ENCODE peak calls at places on chromosomes 2 and 18, in seven cellular contexts. C is H9, X is fibroblast of pulmonary artery, I is neural progenitor cell, S is upper lobe of right lung, K is RWPE2, J is tibial nerve. R is an unnamed sample.

GRCh38 chr2:13550832-13551231 is 834.1 kb downstream of the TRIB2 start:
- DNase-seq in X (no peak), C (no peak), S (no peak), J (no peak), K (no peak), I (no peak), R (no peak)

GRCh38 chr2:83584674-83585073 is 874.4 kb downstream of the SUCLG1 start:
- DNase-seq in X (no peak), K (no peak), J (no peak), I (peak), C (no peak), S (no peak), R (no peak)

GRCh38 chr18:36714476-36714875 is 114.3 kb downstream of the TPGS2 start:
- DNase-seq in S (no peak), K (no peak), C (no peak), I (no peak), J (no peak), X (no peak), R (no peak)

GRCh38 chr2:33340265-33340664 is 136.2 kb upstream of the RASGRP3 start:
- DNase-seq in C (no peak), J (peak), I (no peak), X (peak), S (peak), K (no peak), R (no peak)

GRCh38 chr18:69567813-69568488 is 167.3 kb downstream of the DOK6 start:
- DNase-seq in K (no peak), J (no peak), S (no peak), I (peak), X (peak), C (no peak), R (no peak)

GRCh38 chr2:149370061-149370775 is 39.8 kb downstream of the LYPD6 start:
- DNase-seq in K (no peak), J (no peak), X (no peak), S (no peak), C (no peak), I (no peak), R (no peak)

GRCh38 chr18:48715651-48716354 is 177.0 kb downstream of the CTIF start:
- DNase-seq in X (no peak), I (no peak), C (no peak), K (no peak), S (peak), J (peak), R (no peak)

GRCh38 chr2:95049088-95049955 is 23.8 kb downstream of the MAL start:
- DNase-seq in C (no peak), S (peak), K (no peak), X (no peak), J (no peak), I (no peak), R (no peak)

GRCh38 chr2:136024185-136024584 is 38.8 kb upstream of the DARS1 start:
- DNase-seq in C (no peak), X (no peak), J (no peak), I (no peak), K (no peak), S (no peak), R (no peak)

GRCh38 chr18:63974991-63975390 is 5.1 kb downstream of the SERPINB8 start:
- DNase-seq in J (peak), C (no peak), I (peak), K (no peak), S (no peak), X (peak), R (peak)

GRCh38 chr2:47422560-47422959 is 19.6 kb downstream of the MSH2 start:
- DNase-seq in J (no peak), C (no peak), S (no peak), X (peak), I (no peak), K (no peak), R (no peak)

GRCh38 chr2:232632904-232633412 is 446 bp upstream of the EFHD1 start:
- DNase-seq in S (no peak), J (peak), I (peak), K (no peak), X (peak), C (no peak), R (no peak)

GRCh38 chr2:40242315-40242714 is 209.6 kb downstream of the SLC8A1 start:
- DNase-seq in C (no peak), X (no peak), I (peak), S (no peak), K (no peak), J (no peak), R (no peak)

GRCh38 chr18:57352271-57352701 is at the start of gene ST8SIA3:
- DNase-seq in S (no peak), X (no peak), J (no peak), K (no peak), C (no peak), I (peak), R (no peak)

GRCh38 chr2:32741575-32741974 is 113.7 kb downstream of the TTC27 start:
- DNase-seq in J (no peak), I (no peak), X (no peak), C (no peak), K (no peak), S (no peak), R (no peak)

GRCh38 chr2:189047469-189047868 is 73.3 kb downstream of the COL3A1 start:
- DNase-seq in I (no peak), J (no peak), S (no peak), K (no peak), X (no peak), C (no peak), R (no peak)

GRCh38 chr2:230230087-230230486 is 4.6 kb downstream of the SP140 start:
- DNase-seq in J (no peak), K (no peak), I (no peak), C (peak), X (peak), S (no peak), R (no peak)

GRCh38 chr2:44833123-44834069 is 108.1 kb upstream of the SIX3 start:
- DNase-seq in X (no peak), S (no peak), K (no peak), C (no peak), J (no peak), I (no peak), R (no peak)

GRCh38 chr2:219274392-219274921 is 4.7 kb upstream of the DNAJB2 start:
- DNase-seq in I (no peak), X (peak), S (peak), C (peak), J (no peak), K (no peak), R (no peak)

GRCh38 chr2:96637385-96638143 is 548 bp downstream of the KANSL3 start:
- DNase-seq in X (peak), K (peak), S (peak), J (peak), I (peak), C (peak), R (peak)

GRCh38 chr2:216574046-216574445 is 59.2 kb upstream of the IGFBP2 start:
- DNase-seq in I (no peak), X (no peak), S (no peak), J (no peak), K (no peak), C (no peak), R (no peak)

GRCh38 chr2:57479994-57480393 is 566.6 kb upstream of the VRK2 start:
- DNase-seq in X (no peak), K (no peak), C (no peak), S (no peak), J (no peak), I (no peak), R (no peak)

GRCh38 chr2:152537252-152537651 is 180.0 kb downstream of the PRPF40A start:
- DNase-seq in S (no peak), J (no peak), C (no peak), X (peak), K (no peak), I (no peak), R (no peak)

GRCh38 chr18:36391426-36392145 is 94.1 kb downstream of the FHOD3 start:
- DNase-seq in C (no peak), J (no peak), I (no peak), X (no peak), S (no peak), K (no peak), R (no peak)

GRCh38 chr18:35122586-35123224 is 81.5 kb downstream of the MAPRE2 start:
- DNase-seq in J (no peak), S (no peak), I (peak), K (no peak), C (peak), X (no peak), R (peak)
- TF ChIP-seq CTCF in J (no peak), S (no peak), I (peak), K (no peak), C (peak), X (peak), R (peak)

GRCh38 chr2:151246152-151246551 is 15.5 kb downstream of the RBM43 start:
- DNase-seq in J (no peak), K (no peak), X (no peak), S (no peak), I (no peak), C (no peak), R (no peak)
- TF ChIP-seq CTCF in J (no peak), K (no peak), X (no peak), S (no peak), I (no peak), C (no peak), R (no peak)

GRCh38 chr2:118589726-118590125 is 257.7 kb downstream of the EN1 start:
- DNase-seq in X (no peak), J (no peak), I (no peak), C (peak), K (no peak), S (no peak), R (no peak)
- TF ChIP-seq CTCF in X (no peak), J (no peak), I (no peak), C (peak), K (no peak), S (no peak), R (no peak)

GRCh38 chr2:227079726-227080125 is 84.3 kb downstream of the COL4A4 start:
- DNase-seq in J (no peak), C (no peak), S (no peak), X (no peak), K (no peak), I (no peak), R (no peak)
- TF ChIP-seq CTCF in J (no peak), C (no peak), S (no peak), X (no peak), K (no peak), I (no peak), R (no peak)

GRCh38 chr2:138829326-138829725 is 49.1 kb upstream of the NXPH2 start:
- DNase-seq in K (no peak), J (no peak), X (peak), C (peak), S (no peak), I (peak), R (peak)
- TF ChIP-seq CTCF in K (peak), J (no peak), X (peak), C (peak), S (peak), I (peak), R (no peak)

R was measured in activated CD8-positive, alpha-beta T cell treated with anti-CD3 and anti-CD28 coated beads for 36 hours.